ENCODE peak calls at places on chromosomes 2 and 18, in nine cellular contexts. One of them, this sample, is unnamed.

GRCh38 chr2:163767097-163767496 is 31.3 kb upstream of the FIGN start:
- DNase-seq in NCI-H1048: no peak
- DNase-seq in T follicular helper cell: no peak
- DNase-seq in stimulated activated CD4-positive, alpha-beta T cell treated with anti-CD3 and anti-CD28 coated beads, Interleukin-12 subunit alpha, Interleukin-12 subunit beta, amount 100 ng/mL, for 4 hours: no peak
- DNase-seq in T-cell: no peak
- DNase-seq in brain microvascular endothelial cell: no peak
- DNase-seq in trophoblast cell: no peak
- DNase-seq in iPS-NIHi11: no peak
- DNase-seq in lung: no peak
- DNase-seq in this sample: no peak

GRCh38 chr2:104897515-104898184 is 43.7 kb downstream of the POU3F3 start:
- DNase-seq in T follicular helper cell: no peak
- DNase-seq in brain microvascular endothelial cell: no peak
- DNase-seq in lung: no peak
- DNase-seq in T-cell: no peak
- DNase-seq in iPS-NIHi11: no peak
- DNase-seq in stimulated activated CD4-positive, alpha-beta T cell treated with anti-CD3 and anti-CD28 coated beads, Interleukin-12 subunit alpha, Interleukin-12 subunit beta, amount 100 ng/mL, for 4 hours: no peak
- DNase-seq in trophoblast cell: peak; percentile 44
- DNase-seq in NCI-H1048: no peak
- DNase-seq in this sample: peak; percentile 18

GRCh38 chr2:60316381-60317028 is 236.9 kb downstream of the BCL11A start:
- DNase-seq in brain microvascular endothelial cell: no peak
- DNase-seq in iPS-NIHi11: peak; percentile 24
- DNase-seq in NCI-H1048: no peak
- DNase-seq in T-cell: no peak
- DNase-seq in stimulated activated CD4-positive, alpha-beta T cell treated with anti-CD3 and anti-CD28 coated beads, Interleukin-12 subunit alpha, Interleukin-12 subunit beta, amount 100 ng/mL, for 4 hours: no peak
- DNase-seq in lung: no peak
- DNase-seq in T follicular helper cell: no peak
- DNase-seq in trophoblast cell: no peak
- DNase-seq in this sample: no peak

GRCh38 chr2:220469201-220469600 is 841.8 kb downstream of the SLC4A3 start:
- DNase-seq in T follicular helper cell: no peak
- DNase-seq in T-cell: no peak
- DNase-seq in brain microvascular endothelial cell: peak; percentile 57
- DNase-seq in lung: no peak
- DNase-seq in trophoblast cell: peak; percentile 48
- DNase-seq in stimulated activated CD4-positive, alpha-beta T cell treated with anti-CD3 and anti-CD28 coated beads, Interleukin-12 subunit alpha, Interleukin-12 subunit beta, amount 100 ng/mL, for 4 hours: no peak
- DNase-seq in iPS-NIHi11: no peak
- DNase-seq in NCI-H1048: no peak
- DNase-seq in this sample: peak; percentile 45

GRCh38 chr2:41719756-41720155 is 328.1 kb upstream of the PKDCC start:
- DNase-seq in lung: no peak
- DNase-seq in NCI-H1048: no peak
- DNase-seq in T-cell: no peak
- DNase-seq in stimulated activated CD4-positive, alpha-beta T cell treated with anti-CD3 and anti-CD28 coated beads, Interleukin-12 subunit alpha, Interleukin-12 subunit beta, amount 100 ng/mL, for 4 hours: no peak
- DNase-seq in iPS-NIHi11: no peak
- DNase-seq in brain microvascular endothelial cell: no peak
- DNase-seq in T follicular helper cell: no peak
- DNase-seq in trophoblast cell: no peak
- DNase-seq in this sample: no peak

GRCh38 chr18:22363867-22364463 is 53.8 kb downstream of the CTAGE1 start:
- DNase-seq in NCI-H1048: no peak
- DNase-seq in brain microvascular endothelial cell: no peak
- DNase-seq in lung: no peak
- DNase-seq in iPS-NIHi11: no peak
- DNase-seq in T follicular helper cell: no peak
- DNase-seq in trophoblast cell: no peak
- DNase-seq in stimulated activated CD4-positive, alpha-beta T cell treated with anti-CD3 and anti-CD28 coated beads, Interleukin-12 subunit alpha, Interleukin-12 subunit beta, amount 100 ng/mL, for 4 hours: no peak
- DNase-seq in T-cell: no peak
- DNase-seq in this sample: no peak

GRCh38 chr18:74596959-74597661 is 560 bp upstream of the ZNF407 start:
- DNase-seq in lung: peak; percentile 55
- DNase-seq in brain microvascular endothelial cell: peak; percentile 42
- DNase-seq in trophoblast cell: peak; percentile 56
- DNase-seq in T-cell: peak; percentile 67
- DNase-seq in iPS-NIHi11: peak; percentile 67
- DNase-seq in stimulated activated CD4-positive, alpha-beta T cell treated with anti-CD3 and anti-CD28 coated beads, Interleukin-12 subunit alpha, Interleukin-12 subunit beta, amount 100 ng/mL, for 4 hours: peak; percentile 67
- DNase-seq in T follicular helper cell: peak; percentile 50
- DNase-seq in NCI-H1048: no peak
- DNase-seq in this sample: no peak

GRCh38 chr18:63140038-63140450 is 179.5 kb downstream of the BCL2 start:
- DNase-seq in iPS-NIHi11: no peak
- DNase-seq in T follicular helper cell: no peak
- DNase-seq in lung: no peak
- DNase-seq in trophoblast cell: no peak
- DNase-seq in NCI-H1048: no peak
- DNase-seq in brain microvascular endothelial cell: no peak
- DNase-seq in stimulated activated CD4-positive, alpha-beta T cell treated with anti-CD3 and anti-CD28 coated beads, Interleukin-12 subunit alpha, Interleukin-12 subunit beta, amount 100 ng/mL, for 4 hours: no peak
- DNase-seq in T-cell: no peak
- DNase-seq in this sample: no peak

GRCh38 chr2:66700181-66700686 is 265.3 kb downstream of the MEIS1 start:
- DNase-seq in NCI-H1048: peak; percentile 39
- DNase-seq in brain microvascular endothelial cell: no peak
- DNase-seq in trophoblast cell: no peak
- DNase-seq in T-cell: no peak
- DNase-seq in stimulated activated CD4-positive, alpha-beta T cell treated with anti-CD3 and anti-CD28 coated beads, Interleukin-12 subunit alpha, Interleukin-12 subunit beta, amount 100 ng/mL, for 4 hours: no peak
- DNase-seq in T follicular helper cell: no peak
- DNase-seq in lung: no peak
- DNase-seq in iPS-NIHi11: peak; percentile 29
- DNase-seq in this sample: no peak

GRCh38 chr2:168601739-168602138 is 145.7 kb downstream of the CERS6 start:
- DNase-seq in T-cell: no peak
- DNase-seq in lung: no peak
- DNase-seq in brain microvascular endothelial cell: no peak
- DNase-seq in iPS-NIHi11: no peak
- DNase-seq in NCI-H1048: no peak
- DNase-seq in stimulated activated CD4-positive, alpha-beta T cell treated with anti-CD3 and anti-CD28 coated beads, Interleukin-12 subunit alpha, Interleukin-12 subunit beta, amount 100 ng/mL, for 4 hours: no peak
- DNase-seq in trophoblast cell: no peak
- DNase-seq in T follicular helper cell: no peak
- DNase-seq in this sample: no peak

GRCh38 chr2:127423880-127424279 is 5.7 kb downstream of the PROC start:
- DNase-seq in lung: no peak
- DNase-seq in trophoblast cell: no peak
- DNase-seq in stimulated activated CD4-positive, alpha-beta T cell treated with anti-CD3 and anti-CD28 coated beads, Interleukin-12 subunit alpha, Interleukin-12 subunit beta, amount 100 ng/mL, for 4 hours: no peak
- DNase-seq in iPS-NIHi11: no peak
- DNase-seq in T-cell: no peak
- DNase-seq in brain microvascular endothelial cell: no peak
- DNase-seq in NCI-H1048: no peak
- DNase-seq in T follicular helper cell: no peak
- DNase-seq in this sample: no peak

GRCh38 chr2:217695033-217695520 is 307.7 kb downstream of the TNS1 start:
- DNase-seq in NCI-H1048: no peak
- DNase-seq in trophoblast cell: peak; percentile 99
- DNase-seq in lung: no peak
- DNase-seq in iPS-NIHi11: no peak
- DNase-seq in T follicular helper cell: no peak
- DNase-seq in stimulated activated CD4-positive, alpha-beta T cell treated with anti-CD3 and anti-CD28 coated beads, Interleukin-12 subunit alpha, Interleukin-12 subunit beta, amount 100 ng/mL, for 4 hours: no peak
- DNase-seq in brain microvascular endothelial cell: peak; percentile 90
- DNase-seq in T-cell: no peak
- DNase-seq in this sample: peak; percentile 76

GRCh38 chr2:233740875-233741274 is 12.0 kb downstream of the UGT1A3 start:
- DNase-seq in T-cell: no peak
- DNase-seq in trophoblast cell: no peak
- DNase-seq in stimulated activated CD4-positive, alpha-beta T cell treated with anti-CD3 and anti-CD28 coated beads, Interleukin-12 subunit alpha, Interleukin-12 subunit beta, amount 100 ng/mL, for 4 hours: no peak
- DNase-seq in iPS-NIHi11: no peak
- DNase-seq in brain microvascular endothelial cell: no peak
- DNase-seq in lung: no peak
- DNase-seq in NCI-H1048: no peak
- DNase-seq in T follicular helper cell: no peak
- DNase-seq in this sample: no peak

GRCh38 chr2:84832772-84833461 is 48.0 kb downstream of the TRABD2A start:
- DNase-seq in iPS-NIHi11: no peak
- DNase-seq in trophoblast cell: peak; percentile 74
- DNase-seq in T-cell: no peak
- DNase-seq in lung: no peak
- DNase-seq in brain microvascular endothelial cell: no peak
- DNase-seq in NCI-H1048: no peak
- DNase-seq in stimulated activated CD4-positive, alpha-beta T cell treated with anti-CD3 and anti-CD28 coated beads, Interleukin-12 subunit alpha, Interleukin-12 subunit beta, amount 100 ng/mL, for 4 hours: no peak
- DNase-seq in T follicular helper cell: no peak
- DNase-seq in this sample: no peak

GRCh38 chr2:190407246-190407661 is 901 bp upstream of the MFSD6 start:
- DNase-seq in stimulated activated CD4-positive, alpha-beta T cell treated with anti-CD3 and anti-CD28 coated beads, Interleukin-12 subunit alpha, Interleukin-12 subunit beta, amount 100 ng/mL, for 4 hours: no peak
- DNase-seq in iPS-NIHi11: no peak
- DNase-seq in T-cell: peak; percentile 69
- DNase-seq in NCI-H1048: no peak
- DNase-seq in trophoblast cell: no peak
- DNase-seq in brain microvascular endothelial cell: no peak
- DNase-seq in lung: no peak
- DNase-seq in T follicular helper cell: peak; percentile 61
- DNase-seq in this sample: no peak

GRCh38 chr2:44934962-44935853 is 6.3 kb upstream of the SIX3 start:
- DNase-seq in T-cell: no peak
- DNase-seq in T follicular helper cell: no peak
- DNase-seq in lung: no peak
- DNase-seq in stimulated activated CD4-positive, alpha-beta T cell treated with anti-CD3 and anti-CD28 coated beads, Interleukin-12 subunit alpha, Interleukin-12 subunit beta, amount 100 ng/mL, for 4 hours: no peak
- DNase-seq in iPS-NIHi11: no peak
- DNase-seq in brain microvascular endothelial cell: no peak
- DNase-seq in trophoblast cell: no peak
- DNase-seq in NCI-H1048: no peak
- DNase-seq in this sample: no peak

GRCh38 chr18:44655435-44655834 is 25.3 kb upstream of the SETBP1 start:
- DNase-seq in T-cell: no peak
- DNase-seq in trophoblast cell: no peak
- DNase-seq in NCI-H1048: no peak
- DNase-seq in T follicular helper cell: no peak
- DNase-seq in lung: no peak
- DNase-seq in brain microvascular endothelial cell: no peak
- DNase-seq in iPS-NIHi11: no peak
- DNase-seq in stimulated activated CD4-positive, alpha-beta T cell treated with anti-CD3 and anti-CD28 coated beads, Interleukin-12 subunit alpha, Interleukin-12 subunit beta, amount 100 ng/mL, for 4 hours: no peak
- DNase-seq in this sample: no peak

GRCh38 chr18:62485684-62486083 is 37.1 kb upstream of the ZCCHC2 start:
- DNase-seq in T follicular helper cell: no peak
- DNase-seq in trophoblast cell: peak; percentile 97
- DNase-seq in stimulated activated CD4-positive, alpha-beta T cell treated with anti-CD3 and anti-CD28 coated beads, Interleukin-12 subunit alpha, Interleukin-12 subunit beta, amount 100 ng/mL, for 4 hours: no peak
- DNase-seq in brain microvascular endothelial cell: peak; percentile 85
- DNase-seq in lung: no peak
- DNase-seq in NCI-H1048: no peak
- DNase-seq in iPS-NIHi11: no peak
- DNase-seq in T-cell: no peak
- DNase-seq in this sample: peak; percentile 74

GRCh38 chr2:232522014-232522854 is 2.0 kb downstream of the PRSS56 start:
- DNase-seq in iPS-NIHi11: peak; percentile 95
- DNase-seq in brain microvascular endothelial cell: no peak
- DNase-seq in T-cell: peak; percentile 49
- DNase-seq in trophoblast cell: peak; percentile 57
- DNase-seq in T follicular helper cell: peak; percentile 47
- DNase-seq in stimulated activated CD4-positive, alpha-beta T cell treated with anti-CD3 and anti-CD28 coated beads, Interleukin-12 subunit alpha, Interleukin-12 subunit beta, amount 100 ng/mL, for 4 hours: peak; percentile 73
- DNase-seq in NCI-H1048: no peak
- DNase-seq in lung: peak; percentile 41
- DNase-seq in this sample: no peak

GRCh38 chr18:67864677-67865340 is 348.3 kb upstream of the DSEL start:
- DNase-seq in iPS-NIHi11: no peak
- DNase-seq in stimulated activated CD4-positive, alpha-beta T cell treated with anti-CD3 and anti-CD28 coated beads, Interleukin-12 subunit alpha, Interleukin-12 subunit beta, amount 100 ng/mL, for 4 hours: no peak
- DNase-seq in trophoblast cell: no peak
- DNase-seq in T-cell: no peak
- DNase-seq in brain microvascular endothelial cell: peak; percentile 72
- DNase-seq in T follicular helper cell: no peak
- DNase-seq in lung: no peak
- DNase-seq in NCI-H1048: no peak
- DNase-seq in this sample: peak; percentile 57

GRCh38 chr2:51918113-51918512 is 886.2 kb upstream of the NRXN1 start:
- DNase-seq in stimulated activated CD4-positive, alpha-beta T cell treated with anti-CD3 and anti-CD28 coated beads, Interleukin-12 subunit alpha, Interleukin-12 subunit beta, amount 100 ng/mL, for 4 hours: no peak
- DNase-seq in NCI-H1048: no peak
- DNase-seq in iPS-NIHi11: no peak
- DNase-seq in brain microvascular endothelial cell: no peak
- DNase-seq in T follicular helper cell: no peak
- DNase-seq in trophoblast cell: no peak
- DNase-seq in lung: no peak
- DNase-seq in T-cell: no peak
- DNase-seq in this sample: no peak

GRCh38 chr18:74963820-74964446 is 245.0 kb downstream of the PTGR3 start:
- DNase-seq in T follicular helper cell: no peak
- DNase-seq in lung: peak; percentile 58
- DNase-seq in NCI-H1048: no peak
- DNase-seq in iPS-NIHi11: peak; percentile 46
- DNase-seq in T-cell: no peak
- DNase-seq in brain microvascular endothelial cell: peak; percentile 55
- DNase-seq in stimulated activated CD4-positive, alpha-beta T cell treated with anti-CD3 and anti-CD28 coated beads, Interleukin-12 subunit alpha, Interleukin-12 subunit beta, amount 100 ng/mL, for 4 hours: no peak
- DNase-seq in trophoblast cell: peak; percentile 63
- DNase-seq in this sample: peak; percentile 50

This sample was measured in A172.